ENCODE peak calls at places on chromosomes 1 and 21, in five cellular contexts. Z, B, L, R and X are unnamed samples.

GRCh38 chr1:22108343-22109135 is 34.4 kb downstream of the WNT4 start:
- DNase-seq in R (no peak), Z (no peak), L (peak; percentile 47), B (no peak), X (no peak)

GRCh38 chr1:90835661-90836344 is 118.7 kb upstream of the BARHL2 start:
- DNase-seq in B (no peak), Z (no peak), L (no peak), R (peak; percentile 80), X (no peak)

GRCh38 chr1:81824759-81825158 is 24.0 kb downstream of the ADGRL2 start:
- DNase-seq in B (no peak), Z (no peak), R (no peak), L (no peak), X (no peak)

GRCh38 chr1:163131981-163132380 is 62.8 kb downstream of the RGS4 start:
- DNase-seq in Z (no peak), R (no peak), B (no peak), L (no peak), X (no peak)

GRCh38 chr1:151716771-151717631 is at the start of gene CELF3:
- DNase-seq in L (no peak), B (peak; percentile 82), R (peak; percentile 81), Z (no peak), X (no peak)

GRCh38 chr1:117928881-117929339 is 511 bp downstream of the GDAP2 start:
- DNase-seq in Z (peak; percentile 53), L (peak; percentile 67), B (peak; percentile 86), R (peak; percentile 57), X (no peak)

GRCh38 chr1:158998781-158999161 is 10.9 kb upstream of the IFI16 start:
- DNase-seq in R (no peak), Z (no peak), L (peak; percentile 26), B (peak; percentile 73), X (peak; percentile 76)

GRCh38 chr1:208243851-208244583 is at the start of gene PLXNA2:
- DNase-seq in R (peak; percentile 82), B (peak; percentile 34), L (peak; percentile 93), Z (peak; percentile 72), X (peak; percentile 97)

GRCh38 chr1:185017338-185017737 is 28.0 kb upstream of the RNF2 start:
- DNase-seq in L (no peak), Z (no peak), B (peak; percentile 48), R (no peak), X (no peak)

GRCh38 chr1:26338670-26339069 is 15.3 kb downstream of the CRYBG2 start:
- DNase-seq in B (no peak), R (no peak), L (no peak), Z (no peak), X (no peak)

GRCh38 chr1:114009042-114009392 is 29.7 kb downstream of the OLFML3 start:
- DNase-seq in Z (no peak), R (no peak), B (no peak), L (no peak), X (no peak)

GRCh38 chr1:228095161-228095560 is 8.0 kb downstream of the C1orf35 start:
- DNase-seq in B (no peak), L (no peak), R (no peak), Z (no peak), X (peak; percentile 25)

GRCh38 chr1:185926562-185926961 is 192.4 kb downstream of the HMCN1 start:
- DNase-seq in B (no peak), R (no peak), L (no peak), Z (no peak), X (no peak)

GRCh38 chr1:182377175-182377574 is 14.4 kb downstream of the GLUL start:
- DNase-seq in B (no peak), R (no peak), Z (no peak), L (no peak), X (no peak)

GRCh38 chr21:26845066-26845749 is at the start of gene ADAMTS1:
- DNase-seq in Z (peak; percentile 87), L (peak; percentile 76), B (no peak), R (peak; percentile 91), X (peak; percentile 85)

GRCh38 chr1:1110561-1110971 is 5.3 kb downstream of the C1orf159 start:
- DNase-seq in L (peak; percentile 6), B (no peak), R (no peak), Z (no peak), X (peak; percentile 54)

GRCh38 chr1:64532646-64533045 is 62.7 kb downstream of the CACHD1 start:
- DNase-seq in Z (no peak), L (no peak), B (no peak), R (no peak), X (no peak)

GRCh38 chr1:163054056-163054706 is 15.0 kb upstream of the RGS4 start:
- DNase-seq in L (no peak), Z (no peak), B (no peak), R (no peak), X (no peak)

GRCh38 chr1:201493757-201494617 is 12.9 kb downstream of the CSRP1 start:
- DNase-seq in Z (no peak), B (no peak), L (no peak), R (no peak), X (peak; percentile 14)

GRCh38 chr1:224543453-224543852 is 72.7 kb upstream of the CNIH3 start:
- DNase-seq in Z (no peak), L (no peak), R (no peak), B (no peak), X (no peak)

GRCh38 chr21:33042812-33043211 is 17.1 kb downstream of the OLIG2 start:
- DNase-seq in L (no peak), Z (no peak), B (no peak), R (no peak), X (no peak)

GRCh38 chr1:111707906-111708305 is 31.3 kb downstream of the INKA2 start:
- DNase-seq in R (no peak), B (no peak), L (no peak), Z (no peak), X (peak; percentile 77)

GRCh38 chr1:20125091-20125490 is 5.8 kb upstream of the PLA2G2D start:
- DNase-seq in Z (no peak), L (no peak), R (no peak), B (peak; percentile 14), X (no peak)

GRCh38 chr1:180231506-180232420 is 1.7 kb downstream of the LHX4 start:
- DNase-seq in L (no peak), Z (no peak), R (peak; percentile 77), B (peak; percentile 47), X (no peak)

GRCh38 chr1:212583082-212583615 is 25.4 kb upstream of the ATF3 start:
- DNase-seq in Z (no peak), R (no peak), B (no peak), L (no peak), X (no peak)

GRCh38 chr1:58528518-58528917 is 18.0 kb downstream of the OMA1 start:
- DNase-seq in Z (no peak), B (no peak), R (no peak), L (no peak), X (no peak)

GRCh38 chr1:62317021-62317768 is 2.0 kb downstream of the KANK4 start:
- DNase-seq in L (no peak), R (no peak), B (no peak), Z (no peak), X (no peak)

GRCh38 chr1:85200367-85200869 is 398 bp downstream of the SYDE2 start:
- DNase-seq in Z (peak; percentile 56), B (peak; percentile 56), L (peak; percentile 46), R (peak; percentile 63), X (no peak)

GRCh38 chr1:248792342-248792741 is 33.4 kb downstream of the SH3BP5L start:
- DNase-seq in B (no peak), Z (no peak), L (no peak), R (no peak), X (no peak)

GRCh38 chr1:228321895-228322294 is 84.7 kb downstream of the TRIM11 start:
- DNase-seq in Z (no peak), L (no peak), B (no peak), R (no peak), X (no peak)

GRCh38 chr21:44405948-44406872 is 49.1 kb upstream of the LRRC3 start:
- DNase-seq in R (no peak), Z (no peak), B (no peak), L (no peak), X (peak; percentile 39)

GRCh38 chr1:185155600-185156320 is 993 bp downstream of the TRMT1L start:
- DNase-seq in B (peak; percentile 49), R (no peak), Z (no peak), L (no peak), X (no peak)

GRCh38 chr1:94068096-94068830 is 52.7 kb downstream of the ABCA4 start:
- DNase-seq in L (no peak), Z (no peak), B (no peak), R (no peak), X (no peak)
- TF ChIP-seq POLR2AphosphoS5 in L (no peak), Z (no peak), B (no peak), R (no peak), X (no peak)

GRCh38 chr1:168635129-168635528 is 58.7 kb downstream of the XCL1 start:
- DNase-seq in R (no peak), L (no peak), B (no peak), Z (no peak), X (no peak)

GRCh38 chr1:168637350-168637991 is 61.1 kb downstream of the XCL1 start:
- DNase-seq in B (peak; percentile 67), R (no peak), L (no peak), Z (no peak), X (no peak)

GRCh38 chr1:168636642-168637111 is 60.3 kb downstream of the XCL1 start:
- DNase-seq in B (peak; percentile 27), Z (no peak), R (no peak), L (no peak), X (no peak)

GRCh38 chr1:168638884-168639283 is 62.5 kb downstream of the XCL1 start:
- DNase-seq in R (no peak), Z (no peak), L (no peak), B (no peak), X (no peak)

DNA sequence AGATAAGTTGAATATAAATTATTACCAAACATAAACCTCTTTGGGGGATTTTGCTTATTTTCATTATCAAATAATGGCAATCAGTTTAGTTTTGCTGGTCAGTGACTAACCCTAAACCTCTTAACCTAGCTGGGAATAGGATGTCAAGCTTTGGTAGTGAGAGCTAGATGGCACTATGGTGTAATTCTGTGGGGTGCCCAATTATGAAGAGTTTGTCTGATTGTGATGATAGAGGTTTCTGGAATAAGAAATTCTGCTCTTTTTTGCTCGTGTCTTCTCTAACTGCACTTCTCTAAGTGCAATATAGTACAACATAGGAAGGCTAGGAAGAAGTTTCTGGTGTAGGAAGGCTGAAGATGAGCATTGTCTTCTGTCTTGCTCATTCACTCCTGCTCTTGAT is 59.8 kb downstream of the XCL1 start:
- DNase-seq in R (no peak), B (no peak), Z (no peak), L (no peak), X (no peak)
- TF ChIP-seq POLR2A in R (no peak), B (no peak), Z (no peak), L (no peak), X (no peak)

GRCh38 chr1:47970882-47971281 is 26.3 kb downstream of the TRABD2B start:
- DNase-seq in R (no peak), L (no peak), Z (no peak), B (no peak), X (no peak)
- TF ChIP-seq POLR2AphosphoS5 in R (no peak), L (no peak), Z (no peak), B (no peak), X (no peak)

GRCh38 chr1:46281021-46281420 is 22.4 kb downstream of the LRRC41 start:
- DNase-seq in L (no peak), Z (no peak), B (no peak), R (no peak), X (no peak)
- TF ChIP-seq POLR2A in L (no peak), Z (no peak), B (peak; percentile 61), R (no peak), X (no peak)